ENCODE peak calls at places on chromosomes 2 and 18, in eight cellular contexts. P, M, V, J, E, A, D and L are unnamed samples.

GRCh38 chr2:169526451-169526850 is 16.9 kb downstream of the KLHL41 start:
- DNase-seq in P (no peak), M (no peak), V (no peak), J (no peak), E (no peak), A (no peak), D (no peak), L (no peak)

GRCh38 chr2:238498188-238498587 is 71.5 kb downstream of the ASB1 start:
- DNase-seq in P (no peak), M (no peak), V (no peak), J (no peak), E (no peak), A (no peak), D (no peak), L (no peak)

GRCh38 chr2:108447947-108448677 is 894 bp upstream of the GCC2 start:
- DNase-seq in P (no peak), M (no peak), V (peak), J (peak), E (no peak), A (no peak), D (no peak), L (no peak)

GRCh38 chr2:16396986-16397385 is 268.6 kb downstream of the CYRIA start:
- DNase-seq in P (no peak), M (no peak), V (no peak), J (no peak), E (no peak), A (no peak), D (no peak), L (no peak)

GRCh38 chr2:20538308-20539132 is 91.6 kb downstream of the RHOB start:
- DNase-seq in P (no peak), M (no peak), V (no peak), J (peak), E (no peak), A (no peak), D (no peak), L (no peak)

GRCh38 chr18:80169607-80170006 is 60.5 kb downstream of the ADNP2 start:
- DNase-seq in P (no peak), M (no peak), V (no peak), J (no peak), E (no peak), A (no peak), D (no peak), L (no peak)

GRCh38 chr2:181813963-181814565 is 77.5 kb upstream of the ITPRID2 start:
- DNase-seq in P (no peak), M (no peak), V (no peak), J (no peak), E (no peak), A (no peak), D (no peak), L (peak)

GRCh38 chr18:70366174-70366573 is 77.3 kb downstream of the SOCS6 start:
- DNase-seq in P (peak), M (no peak), V (no peak), J (no peak), E (no peak), A (no peak), D (no peak), L (no peak)

GRCh38 chr18:79580481-79581171 is 99.0 kb upstream of the CTDP1 start:
- DNase-seq in P (no peak), M (no peak), V (no peak), J (no peak), E (no peak), A (no peak), D (no peak), L (no peak)

GRCh38 chr18:79812052-79812451 is 14.3 kb downstream of the KCNG2 start:
- DNase-seq in P (no peak), M (no peak), V (no peak), J (no peak), E (no peak), A (no peak), D (no peak), L (no peak)

GRCh38 chr2:99410276-99410675 is 73.1 kb downstream of the EIF5B start:
- DNase-seq in P (no peak), M (no peak), V (no peak), J (no peak), E (no peak), A (no peak), D (no peak), L (no peak)

GRCh38 chr2:84841577-84841976 is 39.3 kb downstream of the TRABD2A start:
- DNase-seq in P (no peak), M (no peak), V (no peak), J (no peak), E (no peak), A (no peak), D (no peak), L (no peak)

GRCh38 chr2:226215902-226216503 is 583.6 kb downstream of the IRS1 start:
- DNase-seq in P (peak), M (peak), V (no peak), J (peak), E (peak), A (no peak), D (peak), L (peak)

DNA sequence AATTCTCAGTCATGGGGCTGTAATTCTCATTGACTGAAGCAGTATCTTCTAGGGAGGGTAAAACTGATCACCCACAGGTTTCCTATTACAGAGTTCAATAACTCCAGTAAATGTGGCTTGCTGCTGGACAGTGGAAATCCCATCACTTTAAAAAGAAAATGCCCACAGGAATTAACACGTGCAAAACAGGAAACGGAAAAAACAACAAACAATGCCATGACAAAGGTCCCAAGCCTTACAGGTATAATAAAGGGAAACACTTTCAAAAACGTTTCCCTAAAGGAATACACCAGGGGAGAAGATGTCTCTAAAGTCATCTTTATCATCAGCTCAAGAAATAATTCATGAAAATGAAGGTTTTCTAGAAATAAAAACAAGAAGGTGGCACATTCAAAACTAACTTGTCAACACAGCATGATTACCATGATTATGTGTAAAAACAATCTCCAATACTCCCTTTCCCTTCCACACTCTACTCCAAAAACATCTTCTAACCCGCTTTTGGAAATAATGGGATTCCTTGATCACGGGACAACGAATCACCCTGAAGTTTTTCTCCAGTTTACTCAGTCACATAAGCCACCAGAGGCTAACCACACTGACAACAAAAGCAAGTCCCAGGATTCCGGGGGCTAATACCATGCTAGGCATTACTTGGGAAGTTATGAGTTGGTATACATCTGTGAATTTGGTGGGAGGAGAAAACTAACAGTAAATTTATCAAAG is 167.9 kb downstream of the TCF4 start:
- DNase-seq in P (no peak), M (no peak), V (no peak), J (no peak), E (no peak), A (no peak), D (no peak), L (no peak)
- H3K4me3 ChIP-seq in P (peak), M (no peak), V (no peak), J (no peak), E (no peak), A (no peak), D (no peak), L (no peak)

DNA sequence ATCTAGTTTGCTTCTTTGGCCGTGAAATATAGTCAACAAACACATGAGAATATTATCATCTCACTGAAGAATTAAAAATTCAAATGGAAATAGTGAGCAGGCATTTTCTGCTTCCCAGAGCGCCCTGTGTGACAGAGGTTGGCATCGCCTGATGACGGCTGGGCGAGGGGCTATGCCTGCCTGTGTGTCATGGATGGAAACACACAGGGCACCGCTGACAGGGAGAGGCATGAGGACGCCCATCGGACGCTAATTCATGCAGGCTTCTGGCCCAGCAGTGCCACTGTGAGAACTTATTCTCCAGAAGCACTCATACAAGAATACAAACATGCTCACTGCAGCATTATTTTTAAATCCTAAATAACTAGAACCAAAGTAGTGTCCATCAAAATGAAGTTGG is 61.4 kb upstream of the OTOS start:
- DNase-seq in P (no peak), M (no peak), V (no peak), J (no peak), E (no peak), A (no peak), D (no peak), L (no peak)
- TF ChIP-seq REST in P (no peak), M (no peak), V (no peak), J (no peak), E (no peak), A (no peak), D (no peak), L (no peak)

GRCh38 chr18:57353137-57353939 is 981 bp downstream of the ST8SIA3 start:
- DNase-seq in P (peak), M (no peak), V (no peak), J (no peak), E (peak), A (no peak), D (no peak), L (no peak)
- H3K4me3 ChIP-seq in P (peak), M (no peak), V (no peak), J (no peak), E (peak), A (no peak), D (no peak), L (no peak)

DNA sequence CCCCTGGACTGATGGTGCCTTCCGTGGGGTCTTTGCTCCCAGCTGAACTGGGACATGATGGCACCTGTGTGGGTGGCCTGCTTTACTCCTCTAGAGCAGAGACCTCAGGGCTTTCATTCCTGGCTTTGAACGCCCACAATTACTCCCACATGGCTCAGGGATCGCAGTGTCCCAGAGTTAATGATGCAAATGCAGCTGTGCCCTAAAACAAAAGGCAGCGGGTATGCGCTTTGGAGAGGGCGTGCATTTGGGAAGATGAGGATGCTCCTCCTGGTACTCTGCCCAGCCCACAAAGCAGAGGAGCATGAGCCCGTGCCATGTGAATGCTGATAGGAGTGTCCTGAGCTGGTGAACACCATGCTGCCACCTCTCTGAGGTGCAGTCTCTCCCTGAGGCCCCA is 173.4 kb downstream of the FHOD3 start:
- DNase-seq in P (no peak), M (no peak), V (no peak), J (no peak), E (no peak), A (no peak), D (no peak), L (no peak)
- TF ChIP-seq REST in P (no peak), M (no peak), V (no peak), J (no peak), E (no peak), A (no peak), D (no peak), L (no peak)

GRCh38 chr2:42127425-42128424 is 41.4 kb upstream of the EML4 start:
- DNase-seq in P (no peak), M (no peak), V (no peak), J (peak), E (no peak), A (peak), D (no peak), L (no peak)

GRCh38 chr2:42124051-42124813 is 44.9 kb upstream of the EML4 start:
- DNase-seq in P (no peak), M (no peak), V (no peak), J (no peak), E (no peak), A (peak), D (no peak), L (no peak)

GRCh38 chr2:42118759-42119569 is 50.2 kb upstream of the EML4 start:
- DNase-seq in P (no peak), M (no peak), V (no peak), J (no peak), E (no peak), A (no peak), D (no peak), L (no peak)

GRCh38 chr2:42125887-42126594 is 43.1 kb upstream of the EML4 start:
- DNase-seq in P (peak), M (no peak), V (no peak), J (no peak), E (no peak), A (no peak), D (no peak), L (no peak)

DNA sequence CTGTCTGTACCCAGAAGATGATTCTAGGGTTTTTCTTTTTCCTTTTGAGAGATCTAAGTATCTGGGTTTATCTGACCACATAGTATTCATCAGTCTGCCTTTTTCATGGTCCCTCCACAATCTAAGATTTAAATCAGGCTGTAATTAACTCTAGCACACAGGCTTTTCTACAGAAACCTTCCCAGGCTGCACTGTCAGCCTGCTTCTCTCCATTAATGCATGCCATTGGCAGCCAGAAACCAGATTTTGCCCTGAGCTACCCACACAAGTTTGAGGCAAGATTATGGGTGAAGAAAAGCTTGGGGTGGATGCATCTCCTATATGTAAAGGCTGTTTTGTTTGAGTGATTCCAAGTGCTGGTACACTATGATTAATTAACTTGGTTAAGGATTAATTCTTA is 45.7 kb upstream of the EML4 start:
- DNase-seq in P (no peak), M (no peak), V (no peak), J (no peak), E (peak), A (no peak), D (no peak), L (no peak)
- H3K4me3 ChIP-seq in P (no peak), M (no peak), V (no peak), J (no peak), E (no peak), A (no peak), D (no peak), L (no peak)

DNA sequence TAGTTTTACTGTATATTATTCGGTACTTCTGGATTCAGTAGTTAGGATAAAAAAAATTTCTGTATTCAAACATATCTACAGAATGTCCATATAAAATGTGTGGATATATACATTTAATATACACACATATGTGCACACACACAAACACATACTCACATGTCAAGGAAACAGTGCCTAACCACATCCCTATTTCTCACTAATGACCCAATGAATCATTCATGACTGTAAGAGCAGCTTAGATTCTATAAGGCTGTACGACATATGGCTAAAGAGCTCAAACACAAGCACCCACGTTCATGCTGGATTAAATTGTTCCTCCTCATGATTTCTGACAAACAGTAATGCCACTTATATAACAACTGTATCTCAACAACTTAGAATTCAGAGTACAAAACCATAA is 457.3 kb downstream of the ADCYAP1 start:
- DNase-seq in P (no peak), M (no peak), V (no peak), J (no peak), E (no peak), A (no peak), D (no peak), L (no peak)
- TF ChIP-seq REST in P (no peak), M (no peak), V (no peak), J (no peak), E (no peak), A (no peak), D (no peak), L (no peak)

DNA sequence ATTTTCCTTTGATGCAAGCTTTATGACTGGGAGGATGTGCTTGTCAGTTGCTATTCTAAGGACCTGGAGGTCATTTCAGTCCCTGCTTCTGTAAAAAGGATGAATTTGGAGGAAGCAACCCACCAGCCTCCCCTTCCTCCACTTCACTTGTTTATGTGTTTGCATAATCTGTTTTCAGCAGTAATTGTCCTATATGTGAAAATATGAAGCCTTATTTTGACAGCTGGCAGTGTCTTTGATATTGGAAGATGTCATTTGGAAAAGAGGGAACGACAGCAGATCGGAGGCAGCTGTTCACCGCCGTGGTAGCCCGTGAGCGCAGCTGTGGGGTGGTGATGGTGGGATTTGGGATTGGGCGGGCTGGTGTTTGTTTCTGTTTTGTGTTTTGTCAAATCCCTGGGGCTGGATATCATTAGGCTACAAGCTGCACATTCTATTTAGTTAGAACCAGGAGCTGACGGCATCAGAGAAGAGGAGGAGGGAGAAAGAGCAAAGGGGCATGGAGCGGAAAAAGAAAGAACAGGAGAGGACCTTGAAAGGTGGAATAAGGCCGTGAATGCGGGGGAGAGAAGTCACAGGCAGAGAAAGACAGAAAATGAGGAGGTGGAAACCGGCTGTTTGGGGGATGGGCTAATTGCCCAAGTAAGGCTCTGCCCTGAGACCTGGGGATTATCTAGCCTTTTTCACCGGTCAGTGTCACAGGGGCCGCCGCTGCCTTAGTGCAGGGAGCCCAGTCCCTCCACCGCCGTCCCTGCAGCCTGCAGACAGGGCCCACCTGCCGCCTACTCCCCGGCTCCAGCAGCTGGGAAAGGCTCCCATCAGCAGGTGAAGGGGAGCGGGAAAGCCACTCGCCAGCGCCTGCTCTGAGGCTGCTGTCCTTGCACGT is 87.9 kb downstream of the ZCCHC2 start:
- DNase-seq in P (peak), M (no peak), V (no peak), J (no peak), E (peak), A (no peak), D (no peak), L (no peak)
- H3K4me3 ChIP-seq in P (peak), M (no peak), V (no peak), J (peak), E (no peak), A (no peak), D (no peak), L (no peak)

DNA sequence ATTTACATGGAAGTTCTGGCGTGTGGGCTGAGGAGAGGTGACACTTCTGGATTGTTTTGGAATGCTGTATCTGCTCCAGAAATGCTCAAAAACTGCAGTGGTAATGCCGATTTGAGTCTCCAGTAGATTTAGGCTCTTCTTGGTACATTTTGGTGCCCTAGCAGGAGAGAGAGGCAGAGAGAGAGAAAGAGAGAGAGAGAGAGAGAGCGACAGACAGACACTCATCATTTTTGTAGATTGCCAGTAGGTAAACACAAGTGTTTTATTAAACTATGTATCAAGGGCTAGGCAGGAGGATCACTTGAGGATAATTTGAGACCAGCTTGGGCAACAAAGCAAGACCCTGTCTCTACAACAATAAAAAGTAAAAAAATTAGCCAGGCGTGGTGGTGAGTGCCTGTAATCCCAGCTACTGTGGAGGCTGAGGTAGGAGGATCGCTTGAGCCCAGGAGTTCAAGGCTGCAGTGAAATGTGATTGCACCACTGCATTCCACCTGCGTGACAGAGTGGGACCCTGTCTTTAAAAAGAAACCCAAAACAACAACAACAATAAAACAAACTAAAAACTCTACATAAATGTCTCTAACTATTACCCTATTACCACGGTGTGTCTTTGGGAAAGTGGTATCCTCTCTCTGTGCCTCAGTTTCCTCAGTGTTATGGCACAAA is 60.2 kb downstream of the GATA6 start:
- DNase-seq in P (no peak), M (no peak), V (no peak), J (no peak), E (no peak), A (no peak), D (no peak), L (no peak)
- TF ChIP-seq REST in P (no peak), M (no peak), V (no peak), J (no peak), E (no peak), A (no peak), D (no peak), L (no peak)

DNA sequence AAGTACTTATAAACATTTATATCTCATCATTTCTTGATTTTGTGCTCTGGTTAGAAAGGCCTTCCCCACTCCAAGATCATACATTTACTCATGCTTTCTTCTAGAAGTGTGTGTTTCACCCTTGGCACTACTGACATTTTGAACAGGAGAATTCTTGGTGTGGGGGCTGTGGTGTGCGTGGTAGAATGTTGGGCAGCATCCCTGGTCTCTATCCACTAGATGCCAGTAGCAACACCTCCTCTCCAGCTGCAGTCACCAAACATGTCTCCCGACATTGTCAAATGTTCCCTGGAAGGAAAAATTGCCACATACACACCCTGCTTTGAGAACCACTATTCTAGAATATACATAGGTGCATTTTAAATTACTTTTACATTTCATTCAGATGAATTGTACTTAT is 8.7 kb upstream of the TGIF1 start:
- DNase-seq in P (peak), M (no peak), V (no peak), J (peak), E (peak), A (no peak), D (no peak), L (no peak)
- H3K4me3 ChIP-seq in P (peak), M (no peak), V (no peak), J (no peak), E (no peak), A (no peak), D (no peak), L (no peak)